ENCODE peak calls at places on chromosomes 5 and 9, in four cellular contexts. L is GM23338, E is DND-41, O is endothelial cell of umbilical vein. R is an unnamed sample.

GRCh38 chr5:156330141-156330870 is 3.3 kb downstream of the SGCD start:
- DNase-seq in O (no peak), L (no peak), E (no peak), R (no peak)

GRCh38 chr9:134069536-134070399 is 1.9 kb upstream of the BRD3 start:
- DNase-seq in E (no peak), L (no peak), O (no peak), R (no peak)

GRCh38 chr5:171367424-171368370 is 20.0 kb upstream of the NPM1 start:
- DNase-seq in E (no peak), L (no peak), O (no peak), R (no peak)

GRCh38 chr5:110356687-110357086 is 369.8 kb downstream of the TMEM232 start:
- DNase-seq in L (no peak), E (no peak), O (no peak), R (peak; percentile 47)

GRCh38 chr9:105399117-105399516 is 48.7 kb upstream of the FSD1L start:
- DNase-seq in O (no peak), E (no peak), L (peak; percentile 60), R (no peak)

GRCh38 chr9:128917151-128917849 is 3.5 kb upstream of the PHYHD1 start:
- DNase-seq in L (no peak), E (no peak), O (peak; percentile 86), R (no peak)

GRCh38 chr9:73183917-73184861 is 32.5 kb downstream of the ANXA1 start:
- DNase-seq in O (peak; percentile 47), L (peak; percentile 54), E (no peak), R (peak; percentile 74)

GRCh38 chr9:117074337-117074662 is 340.6 kb downstream of the ASTN2 start:
- DNase-seq in L (no peak), O (no peak), E (no peak), R (no peak)

GRCh38 chr5:107778651-107779050 is 107.9 kb upstream of the EFNA5 start:
- DNase-seq in O (no peak), L (no peak), E (no peak), R (no peak)

GRCh38 chr9:86445636-86446035 is 91.4 kb upstream of the TUT7 start:
- DNase-seq in E (no peak), O (no peak), L (no peak), R (no peak)
- H3K4me1 ChIP-seq in E (no peaks in the 10 kb centered on the region), O (no peaks in the 10 kb centered on the region), L (no peaks in the 10 kb centered on the region), R (no peaks in the 10 kb centered on the region)

GRCh38 chr5:176548967-176549444 is at the start of gene CDHR2:
- DNase-seq in O (no peak), E (no peak), L (no peak), R (no peak)

GRCh38 chr5:176547811-176548210 is 1.3 kb upstream of the CDHR2 start:
- DNase-seq in L (no peak), E (no peak), O (no peak), R (no peak)

GRCh38 chr5:176550275-176550831 is 1.2 kb downstream of the CDHR2 start:
- DNase-seq in L (no peak), E (no peak), O (no peak), R (no peak)

GRCh38 chr5:176552332-176552731 is 3.2 kb downstream of the CDHR2 start:
- DNase-seq in E (no peak), O (no peak), L (no peak), R (no peak)

DNA sequence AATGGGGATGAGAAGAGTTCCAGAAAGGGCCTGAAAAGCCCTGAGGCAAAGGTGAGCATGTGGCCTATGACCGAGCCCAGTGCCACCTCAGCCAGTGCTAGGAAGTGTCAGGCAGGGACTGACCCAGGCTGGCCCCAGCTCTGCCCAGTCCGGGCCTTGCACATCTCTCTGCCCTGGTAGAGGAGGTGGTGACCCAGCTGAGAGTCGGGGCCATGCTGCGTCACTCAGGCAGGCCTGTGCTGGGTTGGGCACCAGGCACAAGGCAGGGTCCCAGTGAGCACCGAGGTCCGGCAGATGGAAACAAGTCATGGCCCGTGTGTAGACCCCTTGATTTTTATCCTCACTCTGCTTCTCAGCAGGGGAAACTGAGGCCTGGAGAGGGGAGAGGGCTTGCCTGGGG is 729 bp downstream of the CDHR2 start:
- DNase-seq in L (no peak), E (no peak), O (no peak), R (no peak)
- H3K27ac ChIP-seq in L (no peak overlapping the region), E (no peak overlapping the region), O (no peak overlapping the region), R (no peak overlapping the region)

GRCh38 chr9:131404987-131405386 is 11.1 kb downstream of the PRRC2B start:
- DNase-seq in O (no peak), L (no peak), E (no peak), R (no peak)

GRCh38 chr9:131406567-131407436 is 12.9 kb downstream of the PRRC2B start:
- DNase-seq in O (peak; percentile 69), E (no peak), L (no peak), R (no peak)

GRCh38 chr9:131404581-131404980 is 10.7 kb downstream of the PRRC2B start:
- DNase-seq in L (no peak), O (no peak), E (no peak), R (no peak)

GRCh38 chr9:131405429-131405828 is 11.5 kb downstream of the PRRC2B start:
- DNase-seq in E (no peak), L (peak; percentile 96), O (no peak), R (no peak)

GRCh38 chr9:131405858-131406566 is 12.1 kb downstream of the PRRC2B start:
- DNase-seq in O (no peak), L (no peak), E (no peak), R (no peak)
- H3K4me1 ChIP-seq in O (peaks cover 55% of the 10 kb centered on the region), L (peaks cover 94% of the 10 kb centered on the region), E (peaks cover 8% of the 10 kb centered on the region), R (peaks cover 62% of the 10 kb centered on the region)

GRCh38 chr5:59586811-59587340 is 306.6 kb downstream of the PDE4D start:
- DNase-seq in E (no peak), L (no peak), O (no peak), R (no peak)
- H3K27ac ChIP-seq in E (no peak overlapping the region), L (no peak overlapping the region), O (no peak overlapping the region), R (no peak overlapping the region)

DNA sequence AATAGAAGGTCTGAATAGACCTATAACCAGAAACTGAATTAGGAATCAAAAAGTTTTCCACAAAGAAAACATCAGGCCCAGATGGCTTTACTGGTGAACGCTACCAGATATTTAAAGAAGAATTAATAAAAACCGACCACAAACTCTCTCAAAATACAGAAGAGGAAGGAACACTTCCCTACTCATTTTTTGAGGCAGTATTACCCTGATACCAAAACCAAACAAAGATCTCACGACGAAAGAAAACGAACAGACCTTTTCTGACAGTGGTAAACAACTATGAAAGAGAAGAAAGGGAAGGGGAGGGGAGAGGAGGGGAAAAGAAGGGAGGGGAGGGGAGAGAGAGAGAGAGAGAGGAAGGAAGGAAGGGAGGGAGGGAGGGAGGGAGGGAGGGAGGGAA is 13.5 kb downstream of the B4GALT1 start:
- DNase-seq in E (no peak), O (no peak), L (no peak), R (no peak)
- H3K4me1 ChIP-seq in E (peaks cover under 1% of the 10 kb centered on the region), O (peaks cover 48% of the 10 kb centered on the region), L (peaks cover 10% of the 10 kb centered on the region), R (peaks cover 42% of the 10 kb centered on the region)

R was measured in A673.